ENCODE peak calls at places on chromosomes 11 and 22, in five cellular contexts. One of them, this sample, is unnamed.

GRCh38 chr11:1928891-1929541 is 9.5 kb downstream of the TNNT3 start:
- DNase-seq in Daoy: no peak
- DNase-seq in immature natural killer cell: no peak
- DNase-seq in upper lobe of right lung: peak; percentile 52
- DNase-seq in cardiac muscle cell: no peak
- DNase-seq in this sample: no peak

GRCh38 chr11:107631043-107631442 is 40.1 kb downstream of the ELMOD1 start:
- DNase-seq in immature natural killer cell: no peak
- DNase-seq in Daoy: no peak
- DNase-seq in cardiac muscle cell: no peak
- DNase-seq in upper lobe of right lung: no peak
- DNase-seq in this sample: no peak

GRCh38 chr11:44992181-44992582 is 41.5 kb upstream of the TP53I11 start:
- DNase-seq in cardiac muscle cell: no peak
- DNase-seq in upper lobe of right lung: no peak
- DNase-seq in Daoy: no peak
- DNase-seq in immature natural killer cell: no peak
- DNase-seq in this sample: peak; percentile 15

GRCh38 chr22:46027219-46028068 is 50.5 kb upstream of the WNT7B start:
- DNase-seq in Daoy: no peak
- DNase-seq in immature natural killer cell: no peak
- DNase-seq in cardiac muscle cell: no peak
- DNase-seq in upper lobe of right lung: peak; percentile 87
- DNase-seq in this sample: no peak

GRCh38 chr11:26904114-26904513 is 89.8 kb upstream of the FIBIN start:
- DNase-seq in Daoy: no peak
- DNase-seq in upper lobe of right lung: no peak
- DNase-seq in cardiac muscle cell: no peak
- DNase-seq in immature natural killer cell: no peak
- DNase-seq in this sample: no peak

GRCh38 chr11:114562166-114562916 is 2.7 kb upstream of the NXPE1 start:
- DNase-seq in cardiac muscle cell: peak; percentile 68
- DNase-seq in upper lobe of right lung: no peak
- DNase-seq in immature natural killer cell: no peak
- DNase-seq in Daoy: peak; percentile 24
- DNase-seq in this sample: no peak

GRCh38 chr11:34339149-34340064 is 18.4 kb downstream of the ABTB2 start:
- DNase-seq in cardiac muscle cell: peak; percentile 56
- DNase-seq in Daoy: peak; percentile 28
- DNase-seq in upper lobe of right lung: no peak
- DNase-seq in immature natural killer cell: peak; percentile 52
- DNase-seq in this sample: no peak

GRCh38 chr11:122983438-122984185 is 2.0 kb upstream of the BSX start:
- DNase-seq in cardiac muscle cell: no peak
- DNase-seq in immature natural killer cell: no peak
- DNase-seq in Daoy: no peak
- DNase-seq in upper lobe of right lung: no peak
- DNase-seq in this sample: peak; percentile 36

GRCh38 chr11:41446107-41446506 is 13.3 kb downstream of the LRRC4C start:
- DNase-seq in Daoy: no peak
- DNase-seq in immature natural killer cell: no peak
- DNase-seq in cardiac muscle cell: no peak
- DNase-seq in upper lobe of right lung: no peak
- DNase-seq in this sample: no peak

GRCh38 chr22:26986051-26986881 is 328.9 kb downstream of the MIAT start:
- DNase-seq in cardiac muscle cell: no peak
- DNase-seq in upper lobe of right lung: no peak
- DNase-seq in immature natural killer cell: no peak
- DNase-seq in Daoy: no peak
- DNase-seq in this sample: no peak

GRCh38 chr11:2361565-2361964 is 15.5 kb upstream of the CD81 start:
- DNase-seq in upper lobe of right lung: peak; percentile 42
- DNase-seq in Daoy: no peak
- DNase-seq in cardiac muscle cell: no peak
- DNase-seq in immature natural killer cell: no peak
- DNase-seq in this sample: no peak

GRCh38 chr11:11374358-11375148 is 21.5 kb upstream of the CSNK2A3 start:
- DNase-seq in immature natural killer cell: no peak
- DNase-seq in upper lobe of right lung: no peak
- DNase-seq in Daoy: no peak
- DNase-seq in cardiac muscle cell: no peak
- DNase-seq in this sample: no peak

GRCh38 chr22:29208879-29209623 is 3.4 kb downstream of the EMID1 start:
- DNase-seq in upper lobe of right lung: no peak
- DNase-seq in cardiac muscle cell: no peak
- DNase-seq in Daoy: no peak
- DNase-seq in immature natural killer cell: no peak
- DNase-seq in this sample: no peak

GRCh38 chr22:49935561-49935960 is 17.1 kb downstream of the CRELD2 start:
- DNase-seq in Daoy: no peak
- DNase-seq in cardiac muscle cell: peak; percentile 74
- DNase-seq in immature natural killer cell: no peak
- DNase-seq in upper lobe of right lung: no peak
- DNase-seq in this sample: no peak

GRCh38 chr11:128658499-128658898 is 35.4 kb upstream of the FLI1 start:
- DNase-seq in cardiac muscle cell: no peak
- DNase-seq in upper lobe of right lung: no peak
- DNase-seq in immature natural killer cell: no peak
- DNase-seq in Daoy: no peak
- DNase-seq in this sample: no peak

GRCh38 chr11:114285599-114285998 is 10.6 kb upstream of the NNMT start:
- DNase-seq in cardiac muscle cell: peak; percentile 72
- DNase-seq in Daoy: peak; percentile 50
- DNase-seq in immature natural killer cell: no peak
- DNase-seq in upper lobe of right lung: no peak
- DNase-seq in this sample: no peak

GRCh38 chr11:87281496-87281895 is 243.8 kb downstream of the TMEM135 start:
- DNase-seq in Daoy: peak; percentile 3
- DNase-seq in immature natural killer cell: no peak
- DNase-seq in cardiac muscle cell: peak; percentile 88
- DNase-seq in upper lobe of right lung: no peak
- DNase-seq in this sample: no peak

GRCh38 chr22:50576070-50576469 is 2.2 kb downstream of the CPT1B start:
- DNase-seq in upper lobe of right lung: no peak
- DNase-seq in Daoy: peak; percentile 63
- DNase-seq in immature natural killer cell: no peak
- DNase-seq in cardiac muscle cell: peak; percentile 68
- DNase-seq in this sample: peak; percentile 55

GRCh38 chr11:6637871-6638270 is 17.7 kb downstream of the DCHS1 start:
- DNase-seq in Daoy: no peak
- DNase-seq in upper lobe of right lung: no peak
- DNase-seq in immature natural killer cell: no peak
- DNase-seq in cardiac muscle cell: peak; percentile 48
- DNase-seq in this sample: no peak

GRCh38 chr11:99019676-99020075 is 1.1 kb upstream of the CNTN5 start:
- DNase-seq in upper lobe of right lung: no peak
- DNase-seq in cardiac muscle cell: no peak
- DNase-seq in Daoy: no peak
- DNase-seq in immature natural killer cell: no peak
- DNase-seq in this sample: no peak

GRCh38 chr11:96015911-96016565 is 92.1 kb upstream of the MTMR2 start:
- DNase-seq in cardiac muscle cell: no peak
- DNase-seq in upper lobe of right lung: no peak
- DNase-seq in Daoy: no peak
- DNase-seq in immature natural killer cell: peak; percentile 7
- DNase-seq in this sample: peak; percentile 33

GRCh38 chr11:14300661-14301304 is 58.2 kb downstream of the RRAS2 start:
- DNase-seq in immature natural killer cell: peak; percentile 69
- DNase-seq in upper lobe of right lung: no peak
- DNase-seq in cardiac muscle cell: peak; percentile 87
- DNase-seq in Daoy: peak; percentile 66
- DNase-seq in this sample: peak; percentile 75

GRCh38 chr11:34680918-34681554 is 60.1 kb downstream of the EHF start:
- DNase-seq in cardiac muscle cell: peak; percentile 12
- DNase-seq in Daoy: peak; percentile 81
- DNase-seq in immature natural killer cell: no peak
- DNase-seq in upper lobe of right lung: no peak
- DNase-seq in this sample: no peak

GRCh38 chr22:17774206-17774927 is at the start of gene BID:
- DNase-seq in upper lobe of right lung: peak; percentile 86
- DNase-seq in immature natural killer cell: peak; percentile 67
- DNase-seq in Daoy: peak; percentile 64
- DNase-seq in cardiac muscle cell: peak; percentile 25
- DNase-seq in this sample: no peak

GRCh38 chr11:11218287-11218986 is 134.6 kb downstream of the CSNK2A3 start:
- DNase-seq in immature natural killer cell: no peak
- DNase-seq in Daoy: no peak
- DNase-seq in upper lobe of right lung: no peak
- DNase-seq in cardiac muscle cell: no peak
- DNase-seq in this sample: no peak

GRCh38 chr11:125566235-125566634 is 3.0 kb upstream of the EI24 start:
- DNase-seq in immature natural killer cell: no peak
- DNase-seq in cardiac muscle cell: no peak
- DNase-seq in upper lobe of right lung: no peak
- DNase-seq in Daoy: no peak
- DNase-seq in this sample: no peak

GRCh38 chr11:3984896-3985295 is 109.7 kb upstream of the RRM1 start:
- DNase-seq in immature natural killer cell: no peak
- DNase-seq in Daoy: peak; percentile 5
- DNase-seq in cardiac muscle cell: peak; percentile 52
- DNase-seq in upper lobe of right lung: no peak
- DNase-seq in this sample: peak; percentile 24

GRCh38 chr11:71535825-71536224 is 2.0 kb upstream of the KRTAP5-8 start:
- DNase-seq in cardiac muscle cell: no peak
- DNase-seq in immature natural killer cell: no peak
- DNase-seq in Daoy: no peak
- DNase-seq in upper lobe of right lung: no peak
- DNase-seq in this sample: no peak

GRCh38 chr11:1008001-1008400 is 28.5 kb downstream of the MUC6 start:
- DNase-seq in Daoy: no peak
- DNase-seq in immature natural killer cell: no peak
- DNase-seq in cardiac muscle cell: no peak
- DNase-seq in upper lobe of right lung: no peak
- DNase-seq in this sample: no peak

GRCh38 chr11:130315354-130315970 is 745 bp upstream of the ZBTB44 start:
- DNase-seq in cardiac muscle cell: peak; percentile 10
- DNase-seq in immature natural killer cell: peak; percentile 20
- DNase-seq in Daoy: no peak
- DNase-seq in upper lobe of right lung: peak; percentile 82
- DNase-seq in this sample: peak; percentile 77

This sample was measured in H9.